ENCODE peak calls at places on chromosomes 5 and 9, in nine cellular contexts. Z is K562, B is A549, F is hepatocyte, D is H9, S is astrocyte, E is HCT116, X is OCI-LY7, J is fibroblast of lung. C is an unnamed sample.

GRCh38 chr5:122515709-122516431 is 203.8 kb downstream of the SNCAIP start:
- DNase-seq in D (peak), J (peak), E (peak), B (peak), X (peak), Z (peak), F (peak), S (peak), C (peak)

GRCh38 chr9:75039006-75039405 is 10.9 kb upstream of the CARNMT1 start:
- DNase-seq in F (peak), J (peak), X (no peak), D (no peak), B (no peak), S (peak), E (no peak), Z (no peak), C (peak)

GRCh38 chr5:96712100-96712746 is 50.0 kb downstream of the CAST start:
- DNase-seq in J (no peak), B (no peak), S (no peak), F (no peak), Z (no peak), D (no peak), E (no peak), X (no peak), C (no peak)

GRCh38 chr5:13350754-13351153 is 593.7 kb downstream of the DNAH5 start:
- DNase-seq in D (no peak), J (no peak), S (peak), F (no peak), B (no peak), E (no peak), X (no peak), Z (no peak), C (no peak)

GRCh38 chr9:26426732-26427131 is 465.9 kb downstream of the CAAP1 start:
- DNase-seq in B (no peak), Z (no peak), J (no peak), S (no peak), X (no peak), F (no peak), D (peak), E (no peak), C (no peak)

GRCh38 chr9:135085830-135086546 is 1.5 kb upstream of the OLFM1 start:
- DNase-seq in B (peak), X (peak), Z (peak), E (peak), S (peak), F (peak), D (peak), J (peak), C (peak)

GRCh38 chr9:107805198-107805597 is 315.6 kb upstream of the KLF4 start:
- DNase-seq in Z (no peak), S (peak), J (no peak), X (no peak), F (no peak), E (no peak), D (no peak), B (no peak), C (no peak)

GRCh38 chr9:135522137-135522877 is 1.1 kb downstream of the LCN1 start:
- DNase-seq in S (no peak), F (no peak), B (no peak), E (no peak), Z (no peak), D (no peak), X (no peak), J (no peak), C (peak)

GRCh38 chr5:172361566-172362238 is 78.1 kb upstream of the UBTD2 start:
- DNase-seq in J (peak), B (peak), E (peak), S (peak), F (peak), D (no peak), X (no peak), Z (no peak), C (peak)

GRCh38 chr9:35760651-35761050 is 6.6 kb upstream of the MSMP start:
- DNase-seq in F (no peak), E (no peak), X (no peak), J (no peak), Z (no peak), S (peak), B (no peak), D (no peak), C (no peak)

GRCh38 chr5:53694520-53695022 is 134.1 kb downstream of the NDUFS4 start:
- DNase-seq in F (no peak), B (no peak), S (no peak), X (no peak), J (no peak), E (no peak), D (no peak), Z (no peak), C (no peak)

GRCh38 chr5:35073168-35073567 is 25.4 kb upstream of the AGXT2 start:
- DNase-seq in Z (no peak), F (no peak), J (peak), B (no peak), E (no peak), X (no peak), D (no peak), S (no peak), C (peak)

GRCh38 chr5:124665035-124665434 is 81.4 kb downstream of the ZNF608 start:
- DNase-seq in B (no peak), Z (no peak), F (no peak), D (no peak), X (no peak), E (no peak), J (no peak), S (no peak), C (no peak)

GRCh38 chr5:102792705-102793104 is 37.6 kb downstream of the PAM start:
- DNase-seq in J (peak), D (no peak), E (no peak), B (peak), Z (no peak), F (no peak), S (no peak), X (peak), C (peak)

GRCh38 chr9:133403766-133404439 is 13.9 kb downstream of the REXO4 start:
- DNase-seq in J (no peak), F (peak), X (peak), E (peak), B (peak), Z (peak), D (peak), S (no peak), C (peak)
- TF ChIP-seq CTCF in J (peak), F (peak), X (peak), E (peak), B (peak), Z (peak), D (peak), S (peak), C (peak)

DNA sequence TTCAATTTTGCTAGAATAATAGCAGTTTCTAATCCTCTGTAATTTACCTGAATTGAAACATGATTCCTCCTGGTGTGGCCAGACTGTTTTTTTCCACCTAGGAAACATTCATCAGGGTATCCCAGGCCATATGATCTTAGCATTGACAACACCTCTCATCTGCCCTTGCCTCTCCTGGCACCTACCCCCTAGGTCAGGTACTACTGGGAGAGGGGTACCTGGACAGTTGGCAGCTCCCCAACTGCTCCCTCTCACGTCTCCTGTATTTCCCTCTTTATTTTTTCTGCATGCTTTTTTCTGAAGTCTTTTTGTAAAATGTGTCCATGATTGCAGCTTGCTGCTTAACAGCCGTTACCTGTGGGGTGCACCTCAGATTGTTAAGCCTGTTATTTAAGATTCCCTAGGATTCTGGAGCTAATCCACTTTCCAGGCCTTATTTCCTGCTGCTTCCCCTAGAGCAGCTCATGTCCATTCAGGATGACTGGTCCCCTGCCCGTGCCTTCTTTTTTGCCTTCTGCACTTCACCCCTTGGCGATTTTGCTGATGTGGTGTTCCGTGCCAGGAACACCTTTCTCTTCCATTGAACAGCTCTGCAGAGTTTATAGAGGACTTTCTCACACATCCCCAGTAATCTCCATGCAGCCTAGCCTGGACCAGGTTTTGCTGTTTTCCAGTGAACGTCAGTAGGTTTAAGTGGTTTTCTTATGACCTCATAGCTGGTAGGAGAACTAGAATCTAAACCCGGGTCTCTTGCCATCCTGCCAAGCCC is 33.6 kb downstream of the SNX30 start:
- DNase-seq in J (peak), S (peak), Z (no peak), E (no peak), D (peak), X (no peak), B (no peak), F (peak), C (no peak)
- H3K4me2 ChIP-seq in J (no peak), S (peak), Z (no peak), E (no peak), D (peak), X (no peak), B (no peak), F (peak), C (peak)

GRCh38 chr5:82421119-82421518 is 143.0 kb upstream of the RPS23 start:
- DNase-seq in X (no peak), F (no peak), S (peak), E (peak), J (peak), Z (no peak), D (no peak), B (peak), C (peak)
- TF ChIP-seq CTCF in X (no peak), F (no peak), S (peak), E (no peak), J (peak), Z (peak), D (no peak), B (no peak), C (peak)

DNA sequence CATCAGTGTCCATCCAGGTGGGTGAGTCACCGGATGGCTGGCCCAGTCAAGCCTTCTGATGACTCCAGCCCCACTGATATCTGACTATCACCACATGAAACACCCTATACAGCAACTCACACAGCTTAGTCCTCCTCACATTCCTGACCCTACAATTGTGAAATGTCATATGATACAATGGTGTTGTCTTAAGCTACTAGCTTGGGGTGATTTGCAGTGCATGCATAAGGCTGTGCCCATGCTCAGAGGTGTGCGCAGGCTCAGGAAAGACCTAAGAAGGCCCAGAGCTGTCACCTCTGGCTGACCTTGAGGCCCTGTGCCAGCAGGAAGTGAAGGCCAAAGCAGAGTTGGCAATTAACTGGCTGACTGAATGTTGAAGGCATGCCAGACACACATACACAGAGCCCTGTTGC is 21.5 kb upstream of the SEMA4D start:
- DNase-seq in D (no peak), B (no peak), F (no peak), E (peak), J (no peak), Z (no peak), X (no peak), S (peak), C (peak)
- H3K4me2 ChIP-seq in D (no peak), B (no peak), F (no peak), E (peak), J (no peak), Z (no peak), X (no peak), S (no peak), C (no peak)

GRCh38 chr5:80093796-80094195 is 58.6 kb downstream of the THBS4 start:
- DNase-seq in E (no peak), X (no peak), Z (no peak), D (peak), S (no peak), B (no peak), J (no peak), F (peak), C (no peak)
- TF ChIP-seq CTCF in E (no peak), X (no peak), Z (no peak), D (peak), S (no peak), B (no peak), J (no peak), F (no peak), C (no peak)

GRCh38 chr5:153275697-153276096 is 214.8 kb upstream of the GRIA1 start:
- DNase-seq in E (no peak), F (no peak), J (no peak), B (no peak), S (no peak), X (no peak), D (no peak), Z (no peak), C (no peak)
- H3K4me2 ChIP-seq in E (no peak), F (no peak), J (no peak), B (no peak), S (no peak), X (no peak), D (no peak), Z (no peak), C (no peak)

C was measured in osteoblast.